ENCODE peak calls at places on chromosome X, in five cellular contexts. One of them, this sample, is unnamed.

GRCh38 chrX:3779546-3779945 is 66.1 kb upstream of the PRKX start:
- DNase-seq in EL: no peak
- DNase-seq in heart right ventricle: no peak
- DNase-seq in aorta: no peak
- DNase-seq in EH: no peak
- DNase-seq in this sample: no peak

GRCh38 chrX:67780694-67781109 is 236.9 kb downstream of the AR start:
- DNase-seq in EL: peak
- DNase-seq in aorta: peak
- DNase-seq in heart right ventricle: peak
- DNase-seq in EH: peak
- DNase-seq in this sample: peak

GRCh38 chrX:68098431-68098830 is 334.9 kb downstream of the OPHN1 start:
- DNase-seq in heart right ventricle: no peak
- DNase-seq in EH: no peak
- DNase-seq in EL: no peak
- DNase-seq in aorta: no peak
- DNase-seq in this sample: no peak

GRCh38 chrX:134670241-134670811 is 12.1 kb upstream of the PLAC1 start:
- DNase-seq in aorta: peak
- DNase-seq in EL: peak
- DNase-seq in heart right ventricle: no peak
- DNase-seq in EH: peak
- DNase-seq in this sample: peak

GRCh38 chrX:18721683-18722499 is 14.4 kb downstream of the PPEF1 start:
- DNase-seq in heart right ventricle: no peak
- DNase-seq in aorta: no peak
- DNase-seq in EL: no peak
- DNase-seq in EH: no peak
- DNase-seq in this sample: no peak

GRCh38 chrX:11187001-11187400 is 75.9 kb downstream of the HCCS start:
- DNase-seq in EH: no peak
- DNase-seq in heart right ventricle: no peak
- DNase-seq in EL: no peak
- DNase-seq in aorta: no peak
- DNase-seq in this sample: no peak

GRCh38 chrX:152601848-152602616 is 35.7 kb upstream of the GABRQ start:
- DNase-seq in EH: no peak
- DNase-seq in aorta: no peak
- DNase-seq in EL: no peak
- DNase-seq in heart right ventricle: no peak
- DNase-seq in this sample: no peak

GRCh38 chrX:134813697-134814096 is 155.4 kb upstream of the PLAC1 start:
- DNase-seq in aorta: no peak
- DNase-seq in EL: no peak
- DNase-seq in heart right ventricle: no peak
- DNase-seq in EH: no peak
- DNase-seq in this sample: no peak

GRCh38 chrX:47746446-47746845 is 87.5 kb upstream of the UXT start:
- DNase-seq in EH: no peak
- DNase-seq in EL: no peak
- DNase-seq in aorta: no peak
- DNase-seq in heart right ventricle: no peak
- DNase-seq in this sample: no peak

GRCh38 chrX:41029332-41029731 is 55.9 kb upstream of the USP9X start:
- DNase-seq in EH: peak
- DNase-seq in aorta: no peak
- DNase-seq in heart right ventricle: no peak
- DNase-seq in EL: no peak
- DNase-seq in this sample: no peak

GRCh38 chrX:3522016-3522690 is 175.7 kb upstream of the MXRA5 start:
- DNase-seq in EH: peak
- DNase-seq in EL: peak
- DNase-seq in aorta: no peak
- DNase-seq in heart right ventricle: no peak
- DNase-seq in this sample: no peak

GRCh38 chrX:15299945-15300851 is 15.2 kb downstream of the ASB11 start:
- DNase-seq in aorta: no peak
- DNase-seq in EH: peak
- DNase-seq in EL: peak
- DNase-seq in heart right ventricle: no peak
- DNase-seq in this sample: no peak

This sample was measured in pancreas.